ENCODE peak calls at places on chromosome 9, in ten cellular contexts. H is heart left ventricle; K is SIG-M5; O is non-pigmented ciliary epithelial cell; E is frontal cortex; D is pons; A is activated CD4-positive, alpha-beta memory T cell treated with anti-CD3 and anti-CD28 coated beads, Interleukin-2, amount 10 ng/mL, durations not matched to agents 7 days and 5 days; R is amygdala; L is effector memory CD8-positive, alpha-beta T cell; W is aorta. V is an unnamed sample.

GRCh38 chr9:94018628-94019027 is 63.5 kb upstream of the BARX1 start:
- DNase-seq in R (no peak), D (no peak), E (no peak), A (no peak), H (no peak), L (no peak), O (no peak), W (no peak), K (no peak), V (no peak)

GRCh38 chr9:73037613-73038012 is 84.8 kb upstream of the ALDH1A1 start:
- DNase-seq in A (no peak), W (no peak), E (no peak), L (no peak), D (no peak), H (no peak), R (no peak), K (no peak), O (no peak), V (no peak)

GRCh38 chr9:111298831-111299603 is 31.0 kb downstream of the OR2K2 start:
- DNase-seq in E (peak), H (peak), O (no peak), R (no peak), W (peak), L (no peak), A (no peak), K (no peak), D (peak), V (peak)

GRCh38 chr9:115757461-115757860 is 396.1 kb upstream of the PAPPA start:
- DNase-seq in L (no peak), E (no peak), R (no peak), K (no peak), H (no peak), A (no peak), W (no peak), O (no peak), D (no peak), V (no peak)

GRCh38 chr9:97761066-97761598 is 64.0 kb upstream of the XPA start:
- DNase-seq in D (no peak), W (no peak), R (no peak), E (no peak), H (no peak), K (no peak), A (no peak), L (no peak), O (no peak), V (no peak)

GRCh38 chr9:116901260-116901659 is 214.2 kb downstream of the TRIM32 start:
- DNase-seq in W (no peak), E (no peak), O (peak), D (no peak), K (no peak), A (no peak), H (no peak), R (no peak), L (no peak), V (peak)

GRCh38 chr9:136915632-136916329 is 28.8 kb downstream of the FBXW5 start:
- DNase-seq in L (no peak), O (no peak), R (no peak), D (no peak), W (no peak), K (no peak), E (no peak), H (no peak), A (no peak), V (no peak)

GRCh38 chr9:123329329-123329955 is 26.6 kb upstream of the CRB2 start:
- DNase-seq in H (no peak), W (peak), K (no peak), L (no peak), O (no peak), E (no peak), A (no peak), D (peak), R (no peak), V (peak)

GRCh38 chr9:92716557-92716956 is 46.6 kb upstream of the IPPK start:
- DNase-seq in W (no peak), R (peak), E (peak), D (no peak), A (peak), O (no peak), K (no peak), H (peak), L (peak), V (peak)

GRCh38 chr9:16191691-16192402 is 639.0 kb downstream of the CCDC171 start:
- DNase-seq in R (no peak), E (peak), O (peak), K (no peak), A (no peak), L (no peak), W (peak), D (peak), H (peak), V (peak)

GRCh38 chr9:81423589-81424326 is 265.6 kb downstream of the TLE1 start:
- DNase-seq in E (no peak), R (no peak), H (no peak), O (no peak), K (no peak), W (no peak), D (no peak), L (no peak), A (no peak), V (no peak)

GRCh38 chr9:6575324-6575758 is 70.2 kb downstream of the GLDC start:
- DNase-seq in A (no peak), K (no peak), O (no peak), W (no peak), E (no peak), D (no peak), L (no peak), R (no peak), H (no peak), V (no peak)

GRCh38 chr9:135908334-135909204 is 1.2 kb upstream of the CAMSAP1 start:
- DNase-seq in H (no peak), A (no peak), O (no peak), E (no peak), W (peak), R (no peak), L (no peak), D (no peak), K (no peak), V (peak)

GRCh38 chr9:121876658-121877271 is 216.3 kb downstream of the TTLL11 start:
- DNase-seq in W (no peak), E (no peak), O (peak), L (no peak), H (no peak), D (no peak), R (no peak), A (no peak), K (no peak), V (peak)

GRCh38 chr9:78035369-78035993 is 3.9 kb upstream of the GNAQ start:
- DNase-seq in H (no peak), A (peak), O (no peak), W (peak), E (peak), R (no peak), K (no peak), L (peak), D (peak), V (peak)

GRCh38 chr9:100049551-100049950 is 49.2 kb downstream of the ERP44 start:
- DNase-seq in A (no peak), O (no peak), R (no peak), E (no peak), W (no peak), H (no peak), K (no peak), L (no peak), D (no peak), V (no peak)